ENCODE peak calls at places on chromosomes 11 and 22, in five cellular contexts. One of them, this sample, is unnamed.

GRCh38 chr22:30047364-30047738 is 32.9 kb upstream of the HORMAD2 start:
- DNase-seq in caudate nucleus: no peak
- DNase-seq in CD8-positive, alpha-beta memory T cell: peak; percentile 28
- DNase-seq in CD4-positive, alpha-beta T cell: peak; percentile 24
- DNase-seq in HL-60: peak; percentile 34
- DNase-seq in this sample: no peak

GRCh38 chr22:22886546-22886945 is 1.1 kb upstream of the IGLL5 start:
- DNase-seq in caudate nucleus: no peak
- DNase-seq in CD8-positive, alpha-beta memory T cell: no peak
- DNase-seq in CD4-positive, alpha-beta T cell: no peak
- DNase-seq in HL-60: no peak
- DNase-seq in this sample: no peak

GRCh38 chr11:117970400-117971024 is 15.7 kb upstream of the IL10RA start:
- DNase-seq in caudate nucleus: no peak
- DNase-seq in CD8-positive, alpha-beta memory T cell: peak; percentile 39
- DNase-seq in CD4-positive, alpha-beta T cell: no peak
- DNase-seq in HL-60: peak; percentile 78
- DNase-seq in this sample: no peak

GRCh38 chr11:15770798-15771414 is 585.4 kb downstream of the SOX6 start:
- DNase-seq in caudate nucleus: no peak
- DNase-seq in CD8-positive, alpha-beta memory T cell: no peak
- DNase-seq in CD4-positive, alpha-beta T cell: no peak
- DNase-seq in HL-60: no peak
- DNase-seq in this sample: no peak

GRCh38 chr11:64726211-64726641 is 3.2 kb upstream of the NRXN2 start:
- DNase-seq in caudate nucleus: no peak
- DNase-seq in CD8-positive, alpha-beta memory T cell: no peak
- DNase-seq in CD4-positive, alpha-beta T cell: no peak
- DNase-seq in HL-60: no peak
- DNase-seq in this sample: no peak

GRCh38 chr11:70402685-70403084 is 4.4 kb downstream of the CTTN start:
- DNase-seq in caudate nucleus: no peak
- DNase-seq in CD8-positive, alpha-beta memory T cell: no peak
- DNase-seq in CD4-positive, alpha-beta T cell: no peak
- DNase-seq in HL-60: no peak
- DNase-seq in this sample: no peak

GRCh38 chr22:46547179-46547882 is 9.9 kb upstream of the CELSR1 start:
- DNase-seq in caudate nucleus: no peak
- DNase-seq in CD8-positive, alpha-beta memory T cell: no peak
- DNase-seq in CD4-positive, alpha-beta T cell: no peak
- DNase-seq in HL-60: no peak
- DNase-seq in this sample: no peak

GRCh38 chr22:38296372-38296771 is 20.9 kb downstream of the CSNK1E start:
- DNase-seq in caudate nucleus: no peak
- DNase-seq in CD8-positive, alpha-beta memory T cell: no peak
- DNase-seq in CD4-positive, alpha-beta T cell: no peak
- DNase-seq in HL-60: no peak
- DNase-seq in this sample: no peak

GRCh38 chr22:38203090-38203810 is 1.5 kb downstream of the MAFF start:
- DNase-seq in caudate nucleus: no peak
- DNase-seq in CD8-positive, alpha-beta memory T cell: peak; percentile 43
- DNase-seq in CD4-positive, alpha-beta T cell: peak; percentile 28
- DNase-seq in HL-60: no peak
- DNase-seq in this sample: no peak

GRCh38 chr11:61163714-61164609 is 2.7 kb upstream of the VPS37C start:
- DNase-seq in caudate nucleus: no peak
- DNase-seq in CD8-positive, alpha-beta memory T cell: no peak
- DNase-seq in CD4-positive, alpha-beta T cell: no peak
- DNase-seq in HL-60: peak; percentile 72
- DNase-seq in this sample: no peak

GRCh38 chr11:129061466-129062194 is 119.0 kb upstream of the TP53AIP1 start:
- DNase-seq in caudate nucleus: no peak
- DNase-seq in CD8-positive, alpha-beta memory T cell: no peak
- DNase-seq in CD4-positive, alpha-beta T cell: no peak
- DNase-seq in HL-60: no peak
- DNase-seq in this sample: no peak

GRCh38 chr22:42844756-42845155 is 12.3 kb downstream of the ARFGAP3 start:
- DNase-seq in caudate nucleus: no peak
- DNase-seq in CD8-positive, alpha-beta memory T cell: no peak
- DNase-seq in CD4-positive, alpha-beta T cell: no peak
- DNase-seq in HL-60: no peak
- DNase-seq in this sample: no peak

GRCh38 chr11:27783701-27784355 is 83.6 kb upstream of the BDNF start:
- DNase-seq in caudate nucleus: no peak
- DNase-seq in CD8-positive, alpha-beta memory T cell: no peak
- DNase-seq in CD4-positive, alpha-beta T cell: no peak
- DNase-seq in HL-60: no peak
- DNase-seq in this sample: no peak

GRCh38 chr22:18968011-18968749 is 32.1 kb upstream of the PRODH start:
- DNase-seq in caudate nucleus: no peak
- DNase-seq in CD8-positive, alpha-beta memory T cell: no peak
- DNase-seq in CD4-positive, alpha-beta T cell: no peak
- DNase-seq in HL-60: no peak
- DNase-seq in this sample: no peak

GRCh38 chr11:61293869-61294716 is 1.0 kb downstream of the VWCE start:
- DNase-seq in caudate nucleus: no peak
- DNase-seq in CD8-positive, alpha-beta memory T cell: peak; percentile 2
- DNase-seq in CD4-positive, alpha-beta T cell: no peak
- DNase-seq in HL-60: peak; percentile 35
- DNase-seq in this sample: peak; percentile 34

GRCh38 chr11:63670738-63671321 is 346 bp downstream of the ATL3 start:
- DNase-seq in caudate nucleus: peak; percentile 43
- DNase-seq in CD8-positive, alpha-beta memory T cell: peak; percentile 23
- DNase-seq in CD4-positive, alpha-beta T cell: no peak
- DNase-seq in HL-60: no peak
- DNase-seq in this sample: peak; percentile 62

GRCh38 chr11:65925397-65925796 is 6.2 kb downstream of the DRAP1 start:
- DNase-seq in caudate nucleus: no peak
- DNase-seq in CD8-positive, alpha-beta memory T cell: no peak
- DNase-seq in CD4-positive, alpha-beta T cell: no peak
- DNase-seq in HL-60: no peak
- DNase-seq in this sample: no peak

GRCh38 chr11:65921033-65921555 is 1.9 kb downstream of the DRAP1 start:
- DNase-seq in caudate nucleus: no peak
- DNase-seq in CD8-positive, alpha-beta memory T cell: no peak
- DNase-seq in CD4-positive, alpha-beta T cell: no peak
- DNase-seq in HL-60: no peak
- DNase-seq in this sample: no peak

GRCh38 chr11:65921876-65922275 is 2.6 kb downstream of the DRAP1 start:
- DNase-seq in caudate nucleus: no peak
- DNase-seq in CD8-positive, alpha-beta memory T cell: no peak
- DNase-seq in CD4-positive, alpha-beta T cell: no peak
- DNase-seq in HL-60: no peak
- DNase-seq in this sample: no peak

GRCh38 chr11:65920035-65920802 is 993 bp downstream of the DRAP1 start:
- DNase-seq in caudate nucleus: no peak
- DNase-seq in CD8-positive, alpha-beta memory T cell: no peak
- DNase-seq in CD4-positive, alpha-beta T cell: no peak
- DNase-seq in HL-60: no peak
- DNase-seq in this sample: no peak

GRCh38 chr11:65922565-65922964 is 3.3 kb downstream of the DRAP1 start:
- DNase-seq in caudate nucleus: no peak
- DNase-seq in CD8-positive, alpha-beta memory T cell: no peak
- DNase-seq in CD4-positive, alpha-beta T cell: no peak
- DNase-seq in HL-60: no peak
- DNase-seq in this sample: no peak
- H3K27ac ChIP-seq in caudate nucleus: no peak overlapping the region
- H3K27ac ChIP-seq in CD8-positive, alpha-beta memory T cell: no peak overlapping the region
- H3K27ac ChIP-seq in CD4-positive, alpha-beta T cell: no peak overlapping the region
- H3K27ac ChIP-seq in HL-60: peak overlapping the region; percentile 3
- H3K27ac ChIP-seq in this sample: no peak overlapping the region

DNA sequence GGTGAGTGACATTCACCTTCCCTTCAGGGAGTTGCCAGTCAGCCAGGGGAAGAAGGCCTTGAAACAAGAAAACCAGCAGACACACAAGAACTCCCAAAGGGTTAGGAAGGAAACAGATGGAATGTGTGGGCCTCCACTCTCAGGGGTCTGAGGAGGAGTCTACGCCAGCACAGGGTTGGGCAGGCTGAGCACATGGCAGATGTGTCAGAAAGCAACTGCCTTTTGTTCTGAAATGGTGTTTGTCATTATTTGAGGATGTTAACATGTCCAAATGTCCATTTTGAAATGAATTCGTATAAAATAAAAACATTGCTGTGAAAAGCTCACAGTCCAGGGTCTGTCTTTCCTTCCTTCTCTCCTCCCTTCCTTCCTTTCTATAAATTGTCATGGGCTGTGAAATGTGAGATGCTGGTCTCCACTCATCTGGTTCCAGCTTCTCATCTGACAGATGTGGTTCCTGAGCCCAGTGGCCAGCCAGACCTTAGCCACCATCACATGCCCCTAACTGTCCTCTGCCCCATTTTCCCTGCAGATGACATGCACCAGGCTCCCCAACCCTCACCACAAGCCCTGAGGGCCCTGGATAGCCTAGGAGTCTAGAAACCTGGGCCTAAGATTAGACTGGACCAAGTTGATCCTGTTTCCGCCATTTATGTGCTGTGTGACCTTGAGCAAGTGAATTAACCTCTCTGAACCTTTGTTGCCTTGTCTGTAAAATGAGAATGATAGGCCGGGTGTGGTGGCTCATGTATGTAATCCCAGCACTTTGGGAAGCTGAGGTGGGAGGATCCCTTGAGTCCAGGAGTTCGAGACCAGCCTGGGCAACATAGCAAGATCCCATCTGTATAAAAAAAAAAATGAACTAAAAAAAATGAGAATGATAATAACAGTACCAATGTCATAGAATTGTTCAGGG is 56.2 kb upstream of the CRYBB3 start:
- DNase-seq in caudate nucleus: no peak
- DNase-seq in CD8-positive, alpha-beta memory T cell: no peak
- DNase-seq in CD4-positive, alpha-beta T cell: no peak
- DNase-seq in HL-60: no peak
- DNase-seq in this sample: no peak
- H3K27ac ChIP-seq in caudate nucleus: no peak overlapping the region
- H3K27ac ChIP-seq in CD8-positive, alpha-beta memory T cell: no peak overlapping the region
- H3K27ac ChIP-seq in CD4-positive, alpha-beta T cell: no peak overlapping the region
- H3K27ac ChIP-seq in HL-60: no peak overlapping the region
- H3K27ac ChIP-seq in this sample: no peak overlapping the region

GRCh38 chr22:36374603-36375024 is 13.2 kb downstream of the MYH9 start:
- DNase-seq in caudate nucleus: no peak
- DNase-seq in CD8-positive, alpha-beta memory T cell: no peak
- DNase-seq in CD4-positive, alpha-beta T cell: peak; percentile 58
- DNase-seq in HL-60: no peak
- DNase-seq in this sample: no peak
- H3K27ac ChIP-seq in caudate nucleus: no peak overlapping the region
- H3K27ac ChIP-seq in CD8-positive, alpha-beta memory T cell: peak overlapping the region; percentile 2
- H3K27ac ChIP-seq in CD4-positive, alpha-beta T cell: peak overlapping the region; percentile 95
- H3K27ac ChIP-seq in HL-60: peak overlapping the region; percentile 89
- H3K27ac ChIP-seq in this sample: peak overlapping the region; percentile 26

DNA sequence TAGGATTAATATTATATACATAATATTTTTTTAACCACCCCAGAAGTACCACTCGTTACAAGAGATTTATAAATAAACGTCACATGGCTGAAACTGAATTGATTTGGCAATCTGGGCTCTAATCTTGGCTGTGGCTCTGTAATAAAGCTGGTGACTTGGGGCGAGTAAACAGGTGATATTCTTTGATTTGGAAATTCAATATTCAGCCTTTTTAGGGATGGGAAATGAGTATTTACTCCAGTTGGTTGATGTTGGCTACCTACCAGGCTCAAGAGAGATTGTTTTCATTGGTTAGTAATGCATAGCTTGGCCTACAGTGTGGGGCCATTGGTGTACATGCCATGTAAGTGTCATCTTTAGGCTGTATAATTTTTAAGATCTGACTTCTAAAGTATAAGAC is 117.7 kb upstream of the SORL1-AS1 start:
- DNase-seq in caudate nucleus: no peak
- DNase-seq in CD8-positive, alpha-beta memory T cell: no peak
- DNase-seq in CD4-positive, alpha-beta T cell: no peak
- DNase-seq in HL-60: no peak
- DNase-seq in this sample: no peak
- H3K27ac ChIP-seq in caudate nucleus: no peak overlapping the region
- H3K27ac ChIP-seq in CD8-positive, alpha-beta memory T cell: no peak overlapping the region
- H3K27ac ChIP-seq in CD4-positive, alpha-beta T cell: no peak overlapping the region
- H3K27ac ChIP-seq in HL-60: no peak overlapping the region
- H3K27ac ChIP-seq in this sample: no peak overlapping the region

GRCh38 chr22:26548984-26549383 is 36.7 kb upstream of the TFIP11 start:
- DNase-seq in caudate nucleus: no peak
- DNase-seq in CD8-positive, alpha-beta memory T cell: no peak
- DNase-seq in CD4-positive, alpha-beta T cell: no peak
- DNase-seq in HL-60: no peak
- DNase-seq in this sample: no peak

GRCh38 chr22:26548303-26548702 is 36.0 kb upstream of the TFIP11 start:
- DNase-seq in caudate nucleus: no peak
- DNase-seq in CD8-positive, alpha-beta memory T cell: no peak
- DNase-seq in CD4-positive, alpha-beta T cell: no peak
- DNase-seq in HL-60: no peak
- DNase-seq in this sample: no peak

GRCh38 chr22:26550498-26551033 is 38.3 kb upstream of the TFIP11 start:
- DNase-seq in caudate nucleus: peak; percentile 11
- DNase-seq in CD8-positive, alpha-beta memory T cell: no peak
- DNase-seq in CD4-positive, alpha-beta T cell: no peak
- DNase-seq in HL-60: no peak
- DNase-seq in this sample: peak; percentile 44

GRCh38 chr22:26551568-26551967 is 38.4 kb downstream of the TPST2 start:
- DNase-seq in caudate nucleus: no peak
- DNase-seq in CD8-positive, alpha-beta memory T cell: no peak
- DNase-seq in CD4-positive, alpha-beta T cell: no peak
- DNase-seq in HL-60: no peak
- DNase-seq in this sample: no peak

DNA sequence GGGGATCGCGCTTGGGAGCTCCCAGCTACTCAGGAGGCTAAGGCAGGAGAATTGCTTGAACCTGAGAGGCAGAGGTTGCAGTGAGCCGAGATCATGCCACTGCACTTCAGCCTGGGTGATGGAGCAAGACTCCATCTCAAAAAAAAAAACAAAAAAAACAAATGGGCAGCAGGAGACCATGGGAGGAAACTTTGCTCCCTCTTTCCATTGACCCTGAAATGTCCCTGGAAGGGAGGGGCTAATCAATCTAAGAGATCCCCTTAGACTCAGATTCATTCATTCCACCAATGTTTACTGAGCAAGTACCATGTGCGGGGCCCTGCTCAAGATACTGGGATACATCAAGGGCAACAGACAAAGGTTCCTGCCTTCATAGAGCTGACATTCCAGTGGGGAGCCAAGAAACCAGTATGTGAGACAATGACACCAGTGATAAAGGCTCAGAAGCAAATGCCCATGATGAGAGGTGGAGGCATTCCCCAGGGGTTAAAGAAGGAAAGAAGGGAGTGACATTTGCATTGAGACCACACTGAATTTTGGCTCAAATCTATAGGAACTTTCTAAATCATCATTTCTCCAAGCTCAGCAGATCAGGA is 37.7 kb upstream of the TFIP11 start:
- DNase-seq in caudate nucleus: no peak
- DNase-seq in CD8-positive, alpha-beta memory T cell: no peak
- DNase-seq in CD4-positive, alpha-beta T cell: no peak
- DNase-seq in HL-60: no peak
- DNase-seq in this sample: no peak
- H3K27ac ChIP-seq in caudate nucleus: peak overlapping the region; percentile 73
- H3K27ac ChIP-seq in CD8-positive, alpha-beta memory T cell: no peak overlapping the region
- H3K27ac ChIP-seq in CD4-positive, alpha-beta T cell: no peak overlapping the region
- H3K27ac ChIP-seq in HL-60: no peak overlapping the region
- H3K27ac ChIP-seq in this sample: no peak overlapping the region

GRCh38 chr11:114115406-114116054 is 56.0 kb downstream of the ZBTB16 start:
- DNase-seq in caudate nucleus: no peak
- DNase-seq in CD8-positive, alpha-beta memory T cell: no peak
- DNase-seq in CD4-positive, alpha-beta T cell: no peak
- DNase-seq in HL-60: no peak
- DNase-seq in this sample: no peak
- H3K27ac ChIP-seq in caudate nucleus: no peak overlapping the region
- H3K27ac ChIP-seq in CD8-positive, alpha-beta memory T cell: no peak overlapping the region
- H3K27ac ChIP-seq in CD4-positive, alpha-beta T cell: no peak overlapping the region
- H3K27ac ChIP-seq in HL-60: no peak overlapping the region
- H3K27ac ChIP-seq in this sample: no peak overlapping the region